ENCODE peak calls at places on chromosomes 2 and 18, in six cellular contexts. D is fibroblast of villous mesenchyme, B is AG04450, Q is breast epithelium, K is fibroblast of mammary gland, Z is astrocyte of the spinal cord. X is an unnamed sample.

GRCh38 chr2:98558852-98559530 is 49.3 kb downstream of the COA5 start:
- DNase-seq in D (no peak), B (no peak), Q (no peak), K (peak; percentile 13), Z (peak; percentile 5), X (no peak)

GRCh38 chr2:42722328-42723190 is 41.4 kb downstream of the OXER1 start:
- DNase-seq in D (peak; percentile 95), B (peak; percentile 42), Q (no peak), K (peak; percentile 86), Z (peak; percentile 86), X (peak; percentile 91)

GRCh38 chr2:16206191-16206944 is 266.0 kb downstream of the MYCN start:
- DNase-seq in D (no peak), B (no peak), Q (no peak), K (no peak), Z (no peak), X (no peak)

GRCh38 chr18:74778191-74778847 is 180.6 kb downstream of the ZNF407 start:
- DNase-seq in D (no peak), B (no peak), Q (no peak), K (peak; percentile 16), Z (no peak), X (no peak)

GRCh38 chr2:223101340-223102039 is 49.5 kb downstream of the KCNE4 start:
- DNase-seq in D (peak; percentile 63), B (no peak), Q (no peak), K (peak; percentile 60), Z (peak; percentile 45), X (no peak)

GRCh38 chr2:112821142-112821541 is 15.4 kb downstream of the IL1B start:
- DNase-seq in D (no peak), B (no peak), Q (no peak), K (no peak), Z (no peak), X (no peak)

GRCh38 chr18:13137041-13137938 is 81.3 kb upstream of the LDLRAD4 start:
- DNase-seq in D (peak; percentile 40), B (no peak), Q (no peak), K (no peak), Z (peak; percentile 10), X (no peak)

GRCh38 chr18:49250819-49251388 is 209.5 kb downstream of the DYM start:
- DNase-seq in D (peak; percentile 32), B (no peak), Q (no peak), K (peak; percentile 49), Z (peak; percentile 36), X (no peak)

GRCh38 chr18:49813071-49813320 is 337 bp downstream of the ACAA2 start:
- DNase-seq in D (peak; percentile 59), B (no peak), Q (no peak), K (peak; percentile 43), Z (peak; percentile 54), X (peak; percentile 47)

GRCh38 chr2:10028988-10029874 is 14.1 kb upstream of the KLF11 start:
- DNase-seq in D (no peak), B (no peak), Q (no peak), K (no peak), Z (peak; percentile 49), X (peak; percentile 88)

GRCh38 chr2:76008001-76008702 is 297.4 kb upstream of the GCFC2 start:
- DNase-seq in D (no peak), B (no peak), Q (no peak), K (no peak), Z (no peak), X (no peak)

GRCh38 chr2:239180526-239181073 is 220.2 kb downstream of the HDAC4 start:
- DNase-seq in D (no peak), B (no peak), Q (peak; percentile 28), K (no peak), Z (no peak), X (peak; percentile 28)

GRCh38 chr2:191631754-191632153 is 46.2 kb upstream of the NABP1 start:
- DNase-seq in D (peak; percentile 88), B (no peak), Q (peak; percentile 52), K (peak; percentile 70), Z (peak; percentile 29), X (no peak)

GRCh38 chr2:29241341-29241740 is 126.1 kb downstream of the CLIP4 start:
- DNase-seq in D (no peak), B (no peak), Q (no peak), K (no peak), Z (no peak), X (no peak)

GRCh38 chr18:74510770-74511095 is 14.6 kb downstream of the CNDP2 start:
- DNase-seq in D (no peak), B (no peak), Q (no peak), K (no peak), Z (no peak), X (no peak)

GRCh38 chr2:108270346-108270745 is 18.3 kb upstream of the SULT1C2 start:
- DNase-seq in D (no peak), B (no peak), Q (no peak), K (no peak), Z (no peak), X (no peak)

GRCh38 chr2:133884739-133885381 is 316.6 kb upstream of the NCKAP5 start:
- DNase-seq in D (peak; percentile 11), B (no peak), Q (no peak), K (peak; percentile 11), Z (peak; percentile 7), X (no peak)
- TF ChIP-seq CTCF in D (peak; percentile 16), B (peak; percentile 48), Q (no peak), K (no peak), Z (no peak), X (no peak)

DNA sequence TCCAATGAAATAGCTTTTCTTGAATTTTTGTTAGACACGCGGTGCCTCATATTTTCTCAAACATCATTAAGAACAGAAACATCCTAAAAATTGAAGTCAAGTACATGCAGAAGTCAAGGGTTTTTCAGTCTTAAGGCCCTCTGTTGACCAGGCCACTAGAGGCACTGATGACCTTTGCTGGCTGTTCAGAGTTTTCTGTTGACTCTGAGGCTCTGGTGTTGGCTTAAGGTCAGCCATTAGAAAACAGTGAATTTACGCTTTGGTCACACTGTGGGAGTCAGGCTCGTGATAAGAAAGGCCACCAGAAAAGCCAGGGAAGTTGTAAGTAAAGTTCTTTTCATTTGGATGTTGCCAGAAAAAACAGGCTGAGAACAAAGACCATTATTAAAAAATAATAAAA is 5.8 kb upstream of the UPP2 start:
- DNase-seq in D (no peak), B (no peak), Q (no peak), K (no peak), Z (no peak), X (no peak)
- TF ChIP-seq CTCF in D (no peak), B (no peak), Q (no peak), K (no peak), Z (no peak), X (no peak)

GRCh38 chr2:99608092-99608491 is 118.3 kb upstream of the REV1 start:
- DNase-seq in D (no peak), B (no peak), Q (no peak), K (no peak), Z (peak; percentile 35), X (no peak)
- TF ChIP-seq CTCF in D (no peak), B (peak; percentile 41), Q (no peak), K (peak; percentile 9), Z (peak; percentile 33), X (no peak)

GRCh38 chr2:35788543-35788942 is 567.0 kb upstream of the CRIM1 start:
- DNase-seq in D (no peak), B (no peak), Q (no peak), K (no peak), Z (no peak), X (no peak)

GRCh38 chr2:35784777-35785176 is 570.8 kb upstream of the CRIM1 start:
- DNase-seq in D (no peak), B (no peak), Q (no peak), K (no peak), Z (no peak), X (no peak)

GRCh38 chr2:35787302-35788031 is 568.1 kb upstream of the CRIM1 start:
- DNase-seq in D (no peak), B (no peak), Q (no peak), K (no peak), Z (no peak), X (no peak)

GRCh38 chr2:35785564-35785963 is 570.0 kb upstream of the CRIM1 start:
- DNase-seq in D (no peak), B (no peak), Q (no peak), K (no peak), Z (no peak), X (no peak)

GRCh38 chr2:35783723-35784122 is 571.9 kb upstream of the CRIM1 start:
- DNase-seq in D (no peak), B (no peak), Q (no peak), K (no peak), Z (peak; percentile 1), X (no peak)
- TF ChIP-seq CTCF in D (no peak), B (no peak), Q (no peak), K (no peak), Z (no peak), X (no peak)

GRCh38 chr2:168246072-168246482 is 1.3 kb downstream of the STK39 start:
- DNase-seq in D (no peak), B (no peak), Q (no peak), K (no peak), Z (no peak), X (no peak)

GRCh38 chr2:168245074-168245825 is 2.1 kb downstream of the STK39 start:
- DNase-seq in D (peak; percentile 36), B (no peak), Q (no peak), K (no peak), Z (no peak), X (no peak)

GRCh38 chr2:168247341-168248305 is at the start of gene STK39:
- DNase-seq in D (peak; percentile 75), B (no peak), Q (peak; percentile 65), K (peak; percentile 63), Z (peak; percentile 80), X (no peak)

GRCh38 chr2:168244318-168244717 is 3.1 kb downstream of the STK39 start:
- DNase-seq in D (no peak), B (no peak), Q (no peak), K (no peak), Z (no peak), X (no peak)

DNA sequence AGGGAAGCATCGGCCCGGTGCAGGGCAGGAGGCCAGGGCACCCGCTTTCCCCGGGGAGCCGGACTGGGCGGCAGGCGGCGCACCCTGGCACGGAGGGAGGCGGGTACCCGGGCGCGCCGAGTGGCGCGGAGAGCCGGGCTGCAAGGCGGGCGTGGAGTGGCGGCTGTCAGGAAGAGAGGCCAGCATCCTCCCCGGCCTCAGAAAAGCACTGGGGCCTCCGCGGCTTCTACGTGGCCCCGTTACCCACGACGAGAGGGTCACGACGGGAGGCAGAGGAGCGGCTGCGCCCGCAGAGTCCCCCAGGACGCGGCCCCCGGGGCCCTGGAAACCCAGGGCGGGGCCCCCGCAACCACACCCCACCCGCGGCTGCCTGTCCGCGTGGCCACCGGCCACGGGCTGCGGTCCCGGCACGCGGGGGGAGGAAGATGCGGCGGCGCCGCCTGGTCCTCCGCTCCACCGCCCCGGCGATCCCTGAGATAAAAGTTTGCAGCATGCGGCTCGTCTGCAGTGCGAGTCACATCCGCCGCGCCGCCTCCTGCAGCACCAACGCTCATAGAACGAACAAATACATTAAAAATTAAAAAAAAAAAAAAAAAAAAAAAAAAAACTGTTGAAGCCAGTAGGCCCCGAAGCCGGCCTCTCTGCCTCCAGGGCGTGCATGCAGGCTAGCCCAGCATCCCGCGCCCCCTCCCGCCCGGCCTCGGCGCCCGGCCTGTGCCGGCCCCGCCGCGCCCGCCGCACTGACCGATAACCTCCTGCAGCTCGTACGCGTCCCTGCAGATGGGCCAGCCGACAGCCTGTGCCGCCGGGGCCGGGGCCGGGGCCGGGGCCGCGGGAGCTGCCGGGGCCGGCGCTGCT is 683 bp downstream of the STK39 start:
- DNase-seq in D (peak; percentile 67), B (no peak), Q (peak; percentile 72), K (peak; percentile 58), Z (peak; percentile 70), X (peak; percentile 57)
- TF ChIP-seq CTCF in D (peak; percentile 50), B (peak; percentile 42), Q (no peak), K (no peak), Z (peak; percentile 46), X (peak; percentile 51)

X was measured in CD14-positive monocyte.